ENCODE peak calls at places on chromosomes 12 and 14, in seven cellular contexts. Z is epithelial cell of esophagus; B is HFFc6; G is tibial nerve; Q is NCI-H146; Y is activated gamma-delta T cell treated with anti-CD3 and anti-CD28 coated beads, Interleukin-2, amount 50 U/mL, for 16 hours; O is HL-60. S is an unnamed sample.

GRCh38 chr12:55974308-55974724 is 438 bp downstream of the RAB5B start:
- DNase-seq in Z (peak), Q (peak), Y (no peak), B (peak), O (peak), G (no peak), S (peak)

GRCh38 chr12:79618848-79619404 is 71.8 kb downstream of the PAWR start:
- DNase-seq in B (peak), G (no peak), Q (no peak), O (no peak), Z (peak), Y (no peak), S (no peak)

GRCh38 chr12:39103552-39104165 is 198.3 kb upstream of the CPNE8 start:
- DNase-seq in O (peak), B (peak), Z (peak), Y (no peak), G (peak), Q (peak), S (no peak)

GRCh38 chr14:59465570-59466150 is 480 bp upstream of the GPR135 start:
- DNase-seq in G (no peak), Q (no peak), Z (no peak), B (no peak), O (no peak), Y (no peak), S (no peak)

GRCh38 chr14:89748004-89748403 is 206.5 kb downstream of the EFCAB11 start:
- DNase-seq in Q (no peak), Y (no peak), G (no peak), O (no peak), Z (peak), B (peak), S (no peak)

GRCh38 chr12:104805186-104805585 is 152.9 kb downstream of the SLC41A2 start:
- DNase-seq in Y (no peak), Q (no peak), Z (peak), G (no peak), B (peak), O (no peak), S (no peak)

GRCh38 chr12:51409846-51410245 is 14.8 kb upstream of the SLC4A8 start:
- DNase-seq in O (no peak), Z (no peak), Q (no peak), Y (no peak), G (no peak), B (no peak), S (no peak)

GRCh38 chr14:54637829-54638446 is 71.0 kb downstream of the SAMD4A start:
- DNase-seq in B (peak), O (no peak), Y (no peak), Z (peak), G (no peak), Q (no peak), S (no peak)

GRCh38 chr12:91732086-91732485 is 413.6 kb downstream of the BTG1 start:
- DNase-seq in Y (no peak), G (no peak), Q (no peak), O (no peak), B (no peak), Z (peak), S (no peak)

GRCh38 chr14:54787263-54787662 is 115.4 kb downstream of the GCH1 start:
- DNase-seq in O (peak), Y (no peak), Q (peak), B (no peak), G (no peak), Z (no peak), S (no peak)

GRCh38 chr14:67166450-67166853 is 22.8 kb upstream of the GARIN2 start:
- DNase-seq in Y (no peak), Q (peak), O (peak), B (peak), G (peak), Z (peak), S (no peak)

GRCh38 chr12:25958254-25959068 is at the start of gene RASSF8:
- DNase-seq in O (no peak), B (peak), G (peak), Q (peak), Y (no peak), Z (peak), S (no peak)

GRCh38 chr12:95102916-95103671 is 29.7 kb upstream of the NR2C1 start:
- DNase-seq in O (no peak), B (peak), Q (peak), Y (no peak), Z (peak), G (no peak), S (no peak)

GRCh38 chr12:1595026-1595561 is 713 bp upstream of the FBXL14 start:
- DNase-seq in Z (no peak), Y (no peak), B (no peak), Q (no peak), O (no peak), G (peak), S (no peak)

S was measured in chondrocyte.